ENCODE peak calls at places on chromosomes 2 and 18, in nine cellular contexts. J is stomach; X is neural progenitor cell; H is K562; O is A549; I is uterus; V is endothelial cell; K is GM20000; T is CD8-positive, alpha-beta T cell. Z is an unnamed sample.

GRCh38 chr2:19916385-19916784 is 14.6 kb upstream of the TTC32 start:
- DNase-seq in J (no peak), X (no peak), H (no peak), O (no peak), I (no peak), V (no peak), K (no peak), T (no peak), Z (no peak)

GRCh38 chr18:58991127-58991798 is 126.6 kb downstream of the ZNF532 start:
- DNase-seq in J (no peak), X (no peak), H (no peak), O (no peak), I (no peak), V (no peak), K (peak), T (no peak), Z (no peak)

GRCh38 chr2:132441051-132441450 is 24.4 kb downstream of the GPR39 start:
- DNase-seq in J (no peak), X (no peak), H (no peak), O (no peak), I (no peak), V (no peak), K (no peak), T (no peak), Z (no peak)

GRCh38 chr2:115196577-115196976 is 754.1 kb downstream of the DPP10 start:
- DNase-seq in J (no peak), X (no peak), H (no peak), O (no peak), I (no peak), V (no peak), K (no peak), T (no peak), Z (no peak)

GRCh38 chr2:46010925-46011490 is 286.2 kb upstream of the EPAS1 start:
- DNase-seq in J (no peak), X (peak), H (peak), O (peak), I (no peak), V (no peak), K (peak), T (no peak), Z (no peak)

GRCh38 chr2:86556508-86556907 is 6.7 kb downstream of the CHMP3 start:
- DNase-seq in J (no peak), X (no peak), H (no peak), O (no peak), I (no peak), V (no peak), K (no peak), T (no peak), Z (no peak)

GRCh38 chr2:164143183-164143930 is 407.5 kb upstream of the FIGN start:
- DNase-seq in J (no peak), X (no peak), H (no peak), O (no peak), I (no peak), V (no peak), K (no peak), T (no peak), Z (no peak)

GRCh38 chr2:36525245-36525644 is 72.7 kb downstream of the FEZ2 start:
- DNase-seq in J (no peak), X (no peak), H (no peak), O (no peak), I (no peak), V (no peak), K (no peak), T (no peak), Z (no peak)

GRCh38 chr2:70785137-70785911 is 5.1 kb downstream of the FIGLA start:
- DNase-seq in J (no peak), X (peak), H (peak), O (peak), I (no peak), V (peak), K (peak), T (no peak), Z (no peak)

GRCh38 chr2:60297296-60298010 is 256.0 kb downstream of the BCL11A start:
- DNase-seq in J (peak), X (peak), H (peak), O (no peak), I (peak), V (no peak), K (no peak), T (no peak), Z (no peak)

GRCh38 chr18:79442508-79443221 is 46.9 kb downstream of the NFATC1 start:
- DNase-seq in J (no peak), X (no peak), H (no peak), O (no peak), I (no peak), V (no peak), K (no peak), T (no peak), Z (no peak)

GRCh38 chr2:241443486-241444223 is 64.7 kb downstream of the STK25 start:
- DNase-seq in J (peak), X (no peak), H (no peak), O (no peak), I (no peak), V (no peak), K (peak), T (peak), Z (no peak)

GRCh38 chr2:209473930-209474419 is 50.1 kb downstream of the MAP2 start:
- DNase-seq in J (no peak), X (no peak), H (no peak), O (peak), I (no peak), V (no peak), K (no peak), T (no peak), Z (no peak)

GRCh38 chr2:71453404-71454220 is at the start of gene DYSF:
- DNase-seq in J (peak), X (peak), H (peak), O (no peak), I (no peak), V (peak), K (peak), T (no peak), Z (no peak)

GRCh38 chr18:26621161-26622026 is 73.0 kb upstream of the KCTD1 start:
- DNase-seq in J (peak), X (peak), H (peak), O (peak), I (no peak), V (peak), K (peak), T (no peak), Z (peak)

GRCh38 chr18:69686861-69687260 is 260.8 kb downstream of the CD226 start:
- DNase-seq in J (no peak), X (no peak), H (no peak), O (no peak), I (no peak), V (no peak), K (no peak), T (no peak), Z (no peak)

GRCh38 chr2:68980956-68981355 is 6.5 kb downstream of the GKN1 start:
- DNase-seq in J (no peak), X (no peak), H (no peak), O (no peak), I (no peak), V (no peak), K (no peak), T (no peak), Z (no peak)

GRCh38 chr18:8773980-8774379 is 68.6 kb downstream of the MTCL1 start:
- DNase-seq in J (no peak), X (no peak), H (no peak), O (no peak), I (no peak), V (no peak), K (no peak), T (no peak), Z (no peak)

GRCh38 chr2:25697559-25698341 is 24.4 kb upstream of the DTNB start:
- DNase-seq in J (no peak), X (peak), H (no peak), O (no peak), I (no peak), V (peak), K (no peak), T (no peak), Z (no peak)

GRCh38 chr18:50861617-50862016 is 17.3 kb upstream of the ME2 start:
- DNase-seq in J (no peak), X (no peak), H (no peak), O (no peak), I (no peak), V (no peak), K (no peak), T (no peak), Z (no peak)

DNA sequence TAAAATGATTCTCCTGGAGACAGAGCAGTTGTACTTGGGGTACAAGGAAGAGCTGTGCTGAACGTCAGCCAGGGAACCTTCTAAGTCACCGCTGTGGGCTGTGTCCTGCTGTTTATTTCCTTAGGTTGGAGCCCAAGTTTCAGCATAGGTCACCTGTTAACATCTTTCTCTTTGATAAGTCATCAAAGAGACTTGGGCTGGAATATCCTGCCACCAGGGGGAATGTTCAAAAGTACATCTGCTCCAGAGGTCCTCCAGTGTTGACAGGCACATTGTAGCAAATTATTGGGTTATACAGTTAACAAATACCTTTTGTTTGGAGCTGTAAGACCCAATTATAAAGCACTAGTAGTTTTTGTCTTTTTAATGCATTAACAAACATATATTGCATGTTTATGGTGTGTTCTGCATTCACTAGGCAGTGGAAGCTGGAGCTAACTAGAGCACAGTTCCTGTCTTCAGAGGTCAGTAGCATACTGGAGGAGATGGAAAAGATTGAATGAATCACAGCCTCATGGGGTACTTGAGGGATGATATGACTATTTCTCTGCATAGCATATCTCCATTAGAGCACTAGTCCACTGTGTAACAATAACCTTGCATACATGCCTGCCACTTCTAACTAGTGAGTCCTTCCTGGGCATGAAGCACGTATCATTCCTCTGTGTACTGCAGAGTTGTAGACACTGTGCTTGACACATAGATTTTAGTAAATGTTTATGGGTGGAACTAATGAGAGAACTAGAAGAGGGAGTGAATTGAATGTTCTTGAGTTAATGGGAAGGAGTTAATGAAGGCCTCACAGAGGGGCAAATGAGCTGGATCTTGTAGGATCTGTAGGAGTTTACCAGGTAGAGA is 182.1 kb downstream of the AGAP1 start:
- DNase-seq in J (no peak), X (no peak), H (no peak), O (peak), I (no peak), V (no peak), K (no peak), T (no peak), Z (no peak)
- TF ChIP-seq CTCF in J (no peak), X (no peak), H (no peak), O (no peak), I (no peak), V (no peak), K (no peak), T (no peak), Z (no peak)

GRCh38 chr2:12203528-12203927 is 457.1 kb downstream of the LPIN1 start:
- DNase-seq in J (no peak), X (no peak), H (no peak), O (no peak), I (no peak), V (no peak), K (no peak), T (no peak), Z (no peak)

GRCh38 chr2:12205086-12205485 is 458.7 kb downstream of the LPIN1 start:
- DNase-seq in J (no peak), X (no peak), H (no peak), O (no peak), I (no peak), V (no peak), K (no peak), T (no peak), Z (no peak)

GRCh38 chr2:12201369-12201768 is 454.9 kb downstream of the LPIN1 start:
- DNase-seq in J (no peak), X (no peak), H (no peak), O (no peak), I (no peak), V (no peak), K (no peak), T (no peak), Z (no peak)

GRCh38 chr2:12202301-12202700 is 455.9 kb downstream of the LPIN1 start:
- DNase-seq in J (no peak), X (no peak), H (no peak), O (no peak), I (no peak), V (no peak), K (no peak), T (no peak), Z (no peak)

GRCh38 chr2:12202702-12203101 is 456.3 kb downstream of the LPIN1 start:
- DNase-seq in J (no peak), X (no peak), H (no peak), O (no peak), I (peak), V (no peak), K (no peak), T (no peak), Z (no peak)
- TF ChIP-seq CTCF in J (no peak), X (no peak), H (no peak), O (no peak), I (no peak), V (no peak), K (no peak), T (no peak), Z (no peak)

GRCh38 chr2:193690572-193690971 is 1495.8 kb upstream of the TMEFF2 start:
- DNase-seq in J (no peak), X (no peak), H (no peak), O (no peak), I (no peak), V (no peak), K (no peak), T (no peak), Z (no peak)

GRCh38 chr2:193695367-193695766 is 1500.6 kb upstream of the TMEFF2 start:
- DNase-seq in J (no peak), X (peak), H (no peak), O (no peak), I (no peak), V (no peak), K (no peak), T (no peak), Z (no peak)
- TF ChIP-seq CTCF in J (no peak), X (peak), H (no peak), O (peak), I (no peak), V (no peak), K (peak), T (no peak), Z (peak)

GRCh38 chr2:96231316-96231715 is 22.7 kb upstream of the STARD7 start:
- DNase-seq in J (no peak), X (no peak), H (no peak), O (no peak), I (no peak), V (no peak), K (no peak), T (no peak), Z (no peak)

GRCh38 chr2:96236882-96237281 is 28.3 kb upstream of the STARD7 start:
- DNase-seq in J (no peak), X (no peak), H (no peak), O (no peak), I (no peak), V (no peak), K (no peak), T (no peak), Z (no peak)

GRCh38 chr2:96238266-96238665 is 27.5 kb downstream of the TMEM127 start:
- DNase-seq in J (no peak), X (no peak), H (no peak), O (no peak), I (no peak), V (no peak), K (no peak), T (no peak), Z (no peak)

GRCh38 chr2:96239091-96239490 is 26.7 kb downstream of the TMEM127 start:
- DNase-seq in J (no peak), X (no peak), H (no peak), O (no peak), I (no peak), V (no peak), K (no peak), T (no peak), Z (no peak)

DNA sequence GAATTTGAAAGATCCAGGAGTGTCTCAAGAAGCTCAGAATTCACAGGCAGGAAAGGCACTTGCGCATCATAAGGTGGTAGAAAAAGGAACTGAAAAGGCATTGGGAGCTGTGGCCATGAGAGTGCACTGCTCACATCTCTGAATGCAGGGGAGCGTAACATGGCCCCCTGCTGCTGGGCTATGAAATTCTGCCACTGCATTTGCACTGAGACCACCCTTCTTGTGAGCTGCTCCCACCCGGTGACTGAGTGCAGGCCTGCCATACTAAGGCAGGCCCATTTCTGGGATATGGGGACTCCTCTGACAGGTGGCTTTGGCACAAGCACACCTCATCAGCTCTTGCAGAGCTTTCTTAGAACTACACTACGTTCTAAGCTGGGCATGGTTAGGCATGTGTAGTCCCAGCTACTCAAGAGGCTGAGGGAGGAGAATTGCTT is 25.3 kb upstream of the STARD7 start:
- DNase-seq in J (no peak), X (no peak), H (no peak), O (no peak), I (no peak), V (no peak), K (peak), T (no peak), Z (no peak)
- TF ChIP-seq CTCF in J (no peak), X (no peak), H (peak), O (no peak), I (no peak), V (no peak), K (peak), T (no peak), Z (no peak)

GRCh38 chr2:144453486-144454158 is 66.3 kb downstream of the ZEB2 start:
- DNase-seq in J (no peak), X (no peak), H (no peak), O (no peak), I (no peak), V (no peak), K (no peak), T (no peak), Z (no peak)

GRCh38 chr2:144453039-144453336 is 66.9 kb downstream of the ZEB2 start:
- DNase-seq in J (no peak), X (no peak), H (no peak), O (no peak), I (no peak), V (peak), K (no peak), T (no peak), Z (no peak)

GRCh38 chr2:144456680-144457079 is 63.2 kb downstream of the ZEB2 start:
- DNase-seq in J (no peak), X (no peak), H (peak), O (peak), I (no peak), V (no peak), K (peak), T (no peak), Z (no peak)

GRCh38 chr2:144455979-144456378 is 63.9 kb downstream of the ZEB2 start:
- DNase-seq in J (no peak), X (no peak), H (no peak), O (no peak), I (no peak), V (no peak), K (no peak), T (no peak), Z (no peak)

DNA sequence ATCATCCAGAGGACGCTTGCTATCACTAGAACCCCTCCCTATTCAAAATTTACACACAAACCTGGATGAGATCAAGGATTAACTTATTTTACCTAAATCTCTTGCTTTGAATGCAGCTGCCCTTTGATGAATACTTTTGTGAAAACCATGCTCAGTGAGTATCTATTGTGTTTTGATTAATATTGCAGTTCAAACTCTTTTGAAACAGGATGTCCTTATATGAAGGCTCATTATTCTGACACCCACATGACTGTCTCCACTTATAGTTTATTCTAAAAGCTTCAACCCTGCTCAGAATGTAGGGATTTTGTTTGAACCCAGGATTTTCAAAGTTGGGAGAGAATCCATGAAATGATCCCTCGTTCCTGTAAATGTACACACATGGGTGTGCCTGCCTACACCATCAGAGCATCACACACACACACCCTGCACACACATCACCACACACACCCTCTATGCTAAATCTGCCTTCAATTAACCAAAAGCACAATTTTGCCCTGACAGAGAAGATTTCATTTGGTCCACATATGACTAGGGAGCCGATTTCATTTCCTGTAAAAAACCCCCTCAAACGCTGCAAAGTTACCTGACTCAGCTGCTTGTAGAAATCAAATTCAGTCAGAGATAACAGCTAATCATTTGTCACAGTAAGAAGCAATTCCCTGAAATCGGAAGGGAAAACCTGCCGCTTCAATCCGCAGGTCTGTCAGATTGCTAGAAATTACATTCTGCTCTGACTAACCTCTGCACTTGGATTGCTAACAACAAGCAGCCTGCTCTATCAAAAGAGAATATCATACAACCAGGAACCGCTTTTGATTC is 65.2 kb downstream of the ZEB2 start:
- DNase-seq in J (no peak), X (no peak), H (no peak), O (no peak), I (no peak), V (no peak), K (no peak), T (no peak), Z (no peak)
- TF ChIP-seq CTCF in J (no peak), X (no peak), H (no peak), O (no peak), I (no peak), V (no peak), K (no peak), T (no peak), Z (no peak)

DNA sequence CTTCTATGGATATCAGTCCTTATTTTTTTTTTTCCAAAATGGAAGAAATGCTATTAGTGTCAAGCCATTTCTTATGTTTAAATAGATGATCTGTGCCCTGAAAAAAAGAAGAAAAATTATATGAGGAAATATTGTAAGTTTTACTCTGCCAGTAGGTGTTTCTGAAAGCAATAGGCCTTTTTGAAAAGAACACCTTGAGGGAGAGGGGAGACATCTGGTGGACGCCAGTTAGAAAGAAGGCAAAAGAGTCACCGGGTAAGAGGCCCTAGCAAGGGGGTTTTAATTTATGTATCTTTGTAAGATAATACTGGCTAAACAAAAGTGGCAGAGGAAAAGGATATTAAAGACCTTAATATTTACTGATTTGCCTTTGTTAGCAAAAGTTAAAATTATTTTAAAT is 56.1 kb downstream of the DYNAP start:
- DNase-seq in J (no peak), X (peak), H (peak), O (no peak), I (no peak), V (peak), K (peak), T (no peak), Z (no peak)
- TF ChIP-seq CTCF in J (no peak), X (peak), H (peak), O (peak), I (no peak), V (peak), K (no peak), T (no peak), Z (peak)

GRCh38 chr2:199704358-199705238 is 146.4 kb downstream of the FTCDNL1 start:
- DNase-seq in J (no peak), X (peak), H (peak), O (peak), I (no peak), V (peak), K (peak), T (no peak), Z (no peak)
- TF ChIP-seq CTCF in J (no peak), X (peak), H (peak), O (peak), I (peak), V (peak), K (peak), T (no peak), Z (peak)

Z was measured in progenitor cell of endocrine pancreas.